ENCODE peak calls at places on chromosome 20, in five cellular contexts. B is HepG2, N is GM12878, O is H1, K is K562. G is an unnamed sample.

GRCh38 chr20:19137641-19138040 is 74.8 kb upstream of the SLC24A3 start:
- DNase-seq in B (no peak), O (no peak), N (no peak), K (no peak), G (no peak)

GRCh38 chr20:38452880-38453624 is 17.9 kb upstream of the SNHG17 start:
- DNase-seq in B (no peak), N (no peak), K (peak; percentile 63), O (no peak), G (no peak)

GRCh38 chr20:64137598-64138031 is 26.6 kb upstream of the MYT1 start:
- DNase-seq in K (no peak), N (no peak), O (no peak), B (no peak), G (no peak)

GRCh38 chr20:10898555-10898954 is 224.8 kb upstream of the JAG1 start:
- DNase-seq in O (no peak), N (no peak), B (no peak), K (no peak), G (no peak)

GRCh38 chr20:8131598-8132014 is 460 bp upstream of the PLCB1 start:
- DNase-seq in K (no peak), O (no peak), N (no peak), B (no peak), G (no peak)

GRCh38 chr20:22905667-22906066 is 129.4 kb upstream of the SSTR4 start:
- DNase-seq in N (no peak), K (no peak), B (no peak), O (no peak), G (no peak)

GRCh38 chr20:63787302-63787701 is 43.8 kb downstream of the ZBTB46 start:
- DNase-seq in K (no peak), B (no peak), O (no peak), N (no peak), G (no peak)

GRCh38 chr20:9532069-9532809 is 17.8 kb downstream of the LAMP5 start:
- DNase-seq in O (no peak), B (no peak), N (no peak), K (no peak), G (no peak)

GRCh38 chr20:57770852-57771746 is 61.3 kb upstream of the PMEPA1 start:
- DNase-seq in O (no peak), K (no peak), N (no peak), B (no peak), G (no peak)

GRCh38 chr20:14148042-14148441 is 152.7 kb downstream of the MACROD2 start:
- DNase-seq in O (no peak), N (no peak), K (no peak), B (no peak), G (no peak)

GRCh38 chr20:34709836-34710567 is 5.9 kb downstream of the TP53INP2 start:
- DNase-seq in K (peak; percentile 52), B (no peak), N (no peak), O (no peak), G (peak; percentile 42)

GRCh38 chr20:62274332-62275262 is 28.2 kb upstream of the ADRM1 start:
- DNase-seq in K (peak; percentile 63), N (no peak), B (no peak), O (no peak), G (no peak)

GRCh38 chr20:35286899-35287508 is 2.4 kb upstream of the EIF6 start:
- DNase-seq in K (no peak), O (no peak), B (no peak), N (no peak), G (no peak)

GRCh38 chr20:48846516-48847492 is 19.0 kb upstream of the PREX1 start:
- DNase-seq in O (peak; percentile 19), N (peak; percentile 93), B (no peak), K (no peak), G (no peak)

GRCh38 chr20:4170621-4171537 is 155.5 kb upstream of the RNF24 start:
- DNase-seq in N (no peak), O (no peak), B (no peak), K (no peak), G (no peak)

GRCh38 chr20:57738484-57738883 is 28.7 kb upstream of the PMEPA1 start:
- DNase-seq in K (peak; percentile 52), O (no peak), B (no peak), N (no peak), G (no peak)

GRCh38 chr20:62739581-62740285 is 31.1 kb downstream of the NTSR1 start:
- DNase-seq in B (no peak), K (no peak), O (no peak), N (no peak), G (no peak)

GRCh38 chr20:63056236-63057132 is 49.7 kb upstream of the BHLHE23 start:
- DNase-seq in B (no peak), N (no peak), O (no peak), K (peak; percentile 79), G (no peak)

GRCh38 chr20:6469695-6470094 is 297.8 kb upstream of the BMP2 start:
- DNase-seq in O (no peak), K (no peak), N (no peak), B (no peak), G (no peak)

GRCh38 chr20:32964575-32964974 is 39.7 kb downstream of the SUN5 start:
- DNase-seq in B (no peak), O (no peak), K (no peak), N (no peak), G (no peak)

GRCh38 chr20:53161473-53161872 is 189.3 kb downstream of the TSHZ2 start:
- DNase-seq in O (no peak), N (no peak), B (no peak), K (no peak), G (no peak)

GRCh38 chr20:21808863-21809664 is 103.6 kb downstream of the PAX1 start:
- DNase-seq in N (no peak), K (peak; percentile 71), O (peak; percentile 27), B (peak; percentile 31), G (no peak)
- TF ChIP-seq JUND in N (no peak), K (no peak), O (peak; percentile 46), B (no peak), G (no peak)

DNA sequence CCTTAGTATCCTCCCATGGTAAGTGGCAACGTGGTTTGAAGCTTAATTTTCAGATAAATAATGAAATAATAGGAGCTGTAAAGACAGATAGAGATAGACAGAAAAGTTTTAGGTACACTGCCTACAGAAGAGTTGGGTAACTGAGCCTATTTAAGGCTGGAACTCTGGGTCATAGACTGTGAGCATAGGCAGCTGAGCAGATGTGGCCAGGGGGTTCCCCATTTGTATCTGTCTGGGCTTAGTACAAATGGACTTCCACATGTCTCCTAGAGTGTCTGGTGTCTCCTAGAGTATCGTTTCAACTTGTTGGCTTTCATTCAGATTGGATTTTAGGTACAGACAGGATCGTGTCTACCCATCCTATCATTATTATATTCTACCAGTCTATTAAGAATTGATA is 649.8 kb downstream of the DHX35 start:
- DNase-seq in B (no peak), N (no peak), K (no peak), O (no peak), G (no peak)
- TF ChIP-seq EZH2 in B (no peak), N (no peak), K (no peak), O (no peak), G (no peak)

GRCh38 chr20:44068780-44069191 is 118.2 kb downstream of the JPH2 start:
- DNase-seq in B (no peak), O (no peak), K (no peak), N (no peak), G (no peak)
- H3K9ac ChIP-seq in B (no peak overlapping the region), O (no peak overlapping the region), K (no peak overlapping the region), N (peak overlapping the region; percentile 35), G (no peak overlapping the region)

GRCh38 chr20:54984104-54984448 is 508.7 kb downstream of the DOK5 start:
- DNase-seq in O (no peak), N (no peak), K (no peak), B (no peak), G (no peak)

GRCh38 chr20:54981181-54981580 is 505.8 kb downstream of the DOK5 start:
- DNase-seq in N (no peak), O (no peak), K (no peak), B (no peak), G (no peak)

GRCh38 chr20:54985100-54985499 is 509.7 kb downstream of the DOK5 start:
- DNase-seq in B (no peak), O (no peak), K (no peak), N (no peak), G (no peak)

DNA sequence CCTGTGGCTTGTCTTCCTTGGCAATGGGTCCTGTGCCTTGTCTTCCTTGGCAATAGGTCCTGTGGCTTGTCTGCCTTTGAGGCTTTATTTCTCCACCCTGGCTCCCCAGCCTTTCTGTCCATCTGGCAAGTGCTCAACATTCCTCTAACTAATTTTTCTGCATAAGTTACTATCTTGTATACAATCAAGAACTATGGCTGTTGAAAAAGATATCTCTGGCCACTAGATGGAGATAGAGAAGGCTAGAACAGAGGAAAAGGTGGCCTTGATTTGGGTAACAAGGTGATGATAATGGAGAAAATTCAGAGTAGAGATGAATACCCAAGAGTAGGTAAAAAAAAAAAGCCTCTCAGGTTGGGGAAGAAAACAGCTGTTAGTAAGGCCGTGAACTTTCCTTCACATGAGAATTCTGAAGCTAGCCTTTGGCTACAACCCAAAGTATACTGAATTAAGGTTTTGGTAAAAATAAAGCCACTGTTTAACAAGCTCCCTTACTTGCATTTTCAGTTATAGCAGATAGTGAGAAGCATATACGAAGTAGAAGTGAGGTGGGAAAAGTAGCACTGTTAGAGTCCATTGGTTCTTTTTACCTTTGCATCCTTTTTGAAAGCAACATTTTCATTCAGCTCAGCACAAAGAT is 505.0 kb downstream of the DOK5 start:
- DNase-seq in O (no peak), B (no peak), N (no peak), K (no peak), G (no peak)
- TF ChIP-seq JUND in O (no peak), B (no peak), N (no peak), K (no peak), G (no peak)

GRCh38 chr20:46312075-46312944 is 4.0 kb upstream of the CDH22 start:
- DNase-seq in N (no peak), O (peak; percentile 46), B (peak; percentile 24), K (peak; percentile 83), G (no peak)
- TF ChIP-seq EZH2 in N (no peak), O (no peak), B (no peak), K (no peak), G (no peak)

GRCh38 chr20:17226410-17227198 is at the start of gene PCSK2:
- DNase-seq in N (no peak), O (peak; percentile 60), K (peak; percentile 66), B (no peak), G (no peak)

GRCh38 chr20:17227199-17227535 is 327 bp downstream of the PCSK2 start:
- DNase-seq in N (no peak), K (no peak), B (no peak), O (no peak), G (no peak)

GRCh38 chr20:17227669-17228623 is 1.1 kb downstream of the PCSK2 start:
- DNase-seq in B (no peak), N (no peak), K (no peak), O (no peak), G (no peak)

GRCh38 chr20:17228624-17229061 is 1.8 kb downstream of the PCSK2 start:
- DNase-seq in O (no peak), K (no peak), N (no peak), B (no peak), G (no peak)

DNA sequence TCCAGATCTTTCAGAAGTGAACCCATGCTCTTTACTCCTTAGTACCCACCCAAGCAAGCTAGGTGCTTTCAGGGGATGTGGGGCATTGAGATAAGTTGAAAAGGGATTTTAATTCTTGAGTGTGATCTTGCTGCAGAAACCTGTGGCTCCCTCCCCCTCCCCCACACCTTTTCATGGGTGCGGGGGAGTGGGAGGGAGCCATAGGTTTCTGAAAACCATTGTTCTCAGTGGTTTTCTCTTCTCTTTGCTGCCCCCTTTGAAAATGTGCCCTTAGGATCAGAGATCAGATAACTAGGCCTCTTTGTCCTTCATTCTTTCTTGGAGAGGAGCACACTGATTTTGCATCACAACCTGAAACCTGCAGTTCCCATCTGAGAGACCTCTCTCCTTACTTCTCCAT is 2.4 kb downstream of the PCSK2 start:
- DNase-seq in O (no peak), K (no peak), N (no peak), B (no peak), G (no peak)
- H3K9ac ChIP-seq in O (no peak overlapping the region), K (no peak overlapping the region), N (no peak overlapping the region), B (no peak overlapping the region), G (no peak overlapping the region)

GRCh38 chr20:2451939-2452732 is 18.5 kb downstream of the SNRPB start:
- DNase-seq in B (peak; percentile 78), K (peak; percentile 59), O (no peak), N (no peak), G (peak; percentile 48)
- TF ChIP-seq JUND in B (no peak), K (no peak), O (no peak), N (no peak), G (no peak)